ENCODE peak calls at places on chromosomes 12 and 14, in eight cellular contexts. One of them, this sample, is unnamed.

GRCh38 chr12:41681898-41682297 is 462.8 kb downstream of the GXYLT1 start:
- DNase-seq in RWPE1: no peak
- DNase-seq in CD4-positive, alpha-beta T cell: no peak
- DNase-seq in natural killer cell: no peak
- DNase-seq in epithelial cell of esophagus: no peak
- DNase-seq in heart right ventricle: no peak
- DNase-seq in cardiac fibroblast: no peak
- DNase-seq in MM.1S: no peak
- DNase-seq in this sample: no peak

GRCh38 chr14:75969891-75970290 is 11.9 kb downstream of the TGFB3 start:
- DNase-seq in MM.1S: no peak
- DNase-seq in cardiac fibroblast: no peak
- DNase-seq in RWPE1: peak
- DNase-seq in epithelial cell of esophagus: peak
- DNase-seq in CD4-positive, alpha-beta T cell: no peak
- DNase-seq in heart right ventricle: no peak
- DNase-seq in natural killer cell: no peak
- DNase-seq in this sample: peak

GRCh38 chr14:55807059-55807499 is 227.1 kb downstream of the KTN1 start:
- DNase-seq in epithelial cell of esophagus: peak
- DNase-seq in MM.1S: peak
- DNase-seq in natural killer cell: peak
- DNase-seq in RWPE1: peak
- DNase-seq in cardiac fibroblast: peak
- DNase-seq in heart right ventricle: peak
- DNase-seq in CD4-positive, alpha-beta T cell: peak
- DNase-seq in this sample: peak

GRCh38 chr12:16458521-16459078 is 111.2 kb downstream of the MGST1 start:
- DNase-seq in MM.1S: no peak
- DNase-seq in RWPE1: no peak
- DNase-seq in heart right ventricle: no peak
- DNase-seq in CD4-positive, alpha-beta T cell: no peak
- DNase-seq in natural killer cell: no peak
- DNase-seq in cardiac fibroblast: no peak
- DNase-seq in epithelial cell of esophagus: no peak
- DNase-seq in this sample: no peak

GRCh38 chr12:26011099-26011498 is 52.6 kb downstream of the RASSF8 start:
- DNase-seq in cardiac fibroblast: peak
- DNase-seq in natural killer cell: no peak
- DNase-seq in RWPE1: no peak
- DNase-seq in epithelial cell of esophagus: peak
- DNase-seq in heart right ventricle: no peak
- DNase-seq in MM.1S: no peak
- DNase-seq in CD4-positive, alpha-beta T cell: no peak
- DNase-seq in this sample: peak

GRCh38 chr12:67650528-67651379 is 2.2 kb downstream of the DYRK2 start:
- DNase-seq in MM.1S: no peak
- DNase-seq in epithelial cell of esophagus: no peak
- DNase-seq in heart right ventricle: no peak
- DNase-seq in natural killer cell: no peak
- DNase-seq in CD4-positive, alpha-beta T cell: no peak
- DNase-seq in cardiac fibroblast: no peak
- DNase-seq in RWPE1: no peak
- DNase-seq in this sample: peak

GRCh38 chr14:74049886-74050495 is 30.8 kb downstream of the BBOF1 start:
- DNase-seq in RWPE1: no peak
- DNase-seq in epithelial cell of esophagus: no peak
- DNase-seq in cardiac fibroblast: no peak
- DNase-seq in heart right ventricle: no peak
- DNase-seq in natural killer cell: no peak
- DNase-seq in CD4-positive, alpha-beta T cell: no peak
- DNase-seq in MM.1S: no peak
- DNase-seq in this sample: no peak

GRCh38 chr12:131824450-131824849 is 3.7 kb upstream of the MMP17 start:
- DNase-seq in CD4-positive, alpha-beta T cell: no peak
- DNase-seq in RWPE1: no peak
- DNase-seq in MM.1S: no peak
- DNase-seq in natural killer cell: no peak
- DNase-seq in heart right ventricle: no peak
- DNase-seq in epithelial cell of esophagus: no peak
- DNase-seq in cardiac fibroblast: no peak
- DNase-seq in this sample: no peak

GRCh38 chr12:50188280-50188781 is 21.2 kb upstream of the CERS5 start:
- DNase-seq in natural killer cell: no peak
- DNase-seq in heart right ventricle: no peak
- DNase-seq in epithelial cell of esophagus: no peak
- DNase-seq in RWPE1: no peak
- DNase-seq in cardiac fibroblast: peak
- DNase-seq in CD4-positive, alpha-beta T cell: no peak
- DNase-seq in MM.1S: no peak
- DNase-seq in this sample: no peak

GRCh38 chr12:89385965-89386537 is 33.8 kb upstream of the DUSP6 start:
- DNase-seq in natural killer cell: no peak
- DNase-seq in epithelial cell of esophagus: no peak
- DNase-seq in CD4-positive, alpha-beta T cell: no peak
- DNase-seq in MM.1S: no peak
- DNase-seq in RWPE1: no peak
- DNase-seq in heart right ventricle: no peak
- DNase-seq in cardiac fibroblast: no peak
- DNase-seq in this sample: no peak

GRCh38 chr12:124884587-124885438 is 21.1 kb upstream of the SCARB1 start:
- DNase-seq in CD4-positive, alpha-beta T cell: no peak
- DNase-seq in natural killer cell: no peak
- DNase-seq in cardiac fibroblast: no peak
- DNase-seq in MM.1S: peak
- DNase-seq in epithelial cell of esophagus: peak
- DNase-seq in RWPE1: no peak
- DNase-seq in heart right ventricle: no peak
- DNase-seq in this sample: no peak

GRCh38 chr12:27345376-27345775 is 12.7 kb downstream of the BMAL2 start:
- DNase-seq in RWPE1: no peak
- DNase-seq in natural killer cell: no peak
- DNase-seq in MM.1S: no peak
- DNase-seq in epithelial cell of esophagus: no peak
- DNase-seq in cardiac fibroblast: no peak
- DNase-seq in CD4-positive, alpha-beta T cell: no peak
- DNase-seq in heart right ventricle: no peak
- DNase-seq in this sample: no peak

GRCh38 chr12:5817246-5817645 is 127.8 kb downstream of the ANO2 start:
- DNase-seq in epithelial cell of esophagus: no peak
- DNase-seq in MM.1S: no peak
- DNase-seq in RWPE1: no peak
- DNase-seq in heart right ventricle: no peak
- DNase-seq in cardiac fibroblast: no peak
- DNase-seq in natural killer cell: no peak
- DNase-seq in CD4-positive, alpha-beta T cell: no peak
- DNase-seq in this sample: no peak

GRCh38 chr12:85441740-85442139 is 161.7 kb downstream of the ALX1 start:
- DNase-seq in RWPE1: peak
- DNase-seq in CD4-positive, alpha-beta T cell: no peak
- DNase-seq in natural killer cell: no peak
- DNase-seq in epithelial cell of esophagus: peak
- DNase-seq in MM.1S: no peak
- DNase-seq in heart right ventricle: no peak
- DNase-seq in cardiac fibroblast: peak
- DNase-seq in this sample: peak

GRCh38 chr14:101965796-101966718 is 1.7 kb downstream of the DYNC1H1 start:
- DNase-seq in CD4-positive, alpha-beta T cell: no peak
- DNase-seq in MM.1S: no peak
- DNase-seq in cardiac fibroblast: peak
- DNase-seq in epithelial cell of esophagus: no peak
- DNase-seq in RWPE1: no peak
- DNase-seq in natural killer cell: no peak
- DNase-seq in heart right ventricle: no peak
- DNase-seq in this sample: peak

GRCh38 chr14:72146241-72146640 is 214.0 kb downstream of the RGS6 start:
- DNase-seq in heart right ventricle: no peak
- DNase-seq in natural killer cell: no peak
- DNase-seq in RWPE1: no peak
- DNase-seq in cardiac fibroblast: no peak
- DNase-seq in epithelial cell of esophagus: no peak
- DNase-seq in CD4-positive, alpha-beta T cell: no peak
- DNase-seq in MM.1S: no peak
- DNase-seq in this sample: no peak

GRCh38 chr14:72141084-72141483 is 208.9 kb downstream of the RGS6 start:
- DNase-seq in RWPE1: no peak
- DNase-seq in CD4-positive, alpha-beta T cell: no peak
- DNase-seq in cardiac fibroblast: no peak
- DNase-seq in heart right ventricle: no peak
- DNase-seq in epithelial cell of esophagus: no peak
- DNase-seq in natural killer cell: no peak
- DNase-seq in MM.1S: no peak
- DNase-seq in this sample: no peak

DNA sequence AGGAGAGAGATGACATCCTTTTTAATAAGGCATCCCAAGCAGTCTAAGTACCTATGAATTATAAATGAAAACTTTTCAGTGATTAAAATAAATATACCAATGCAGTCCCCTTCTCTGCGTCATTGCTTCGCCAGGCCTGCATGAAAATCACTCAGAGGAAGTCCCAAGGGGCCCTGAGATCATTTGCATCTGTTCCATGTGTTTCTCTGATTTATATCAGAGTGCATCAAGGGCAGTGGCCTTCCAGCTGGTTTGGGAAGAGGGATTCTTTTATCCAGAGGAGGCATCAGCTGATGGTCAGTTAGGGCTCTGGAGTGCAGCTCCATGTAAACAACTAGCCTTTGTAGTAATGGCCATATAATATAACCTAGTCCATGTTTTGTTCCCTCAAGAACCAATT is 210.1 kb downstream of the RGS6 start:
- DNase-seq in CD4-positive, alpha-beta T cell: no peak
- DNase-seq in heart right ventricle: no peak
- DNase-seq in MM.1S: no peak
- DNase-seq in RWPE1: no peak
- DNase-seq in natural killer cell: no peak
- DNase-seq in epithelial cell of esophagus: no peak
- DNase-seq in cardiac fibroblast: no peak
- DNase-seq in this sample: no peak
- TF ChIP-seq CTCF in CD4-positive, alpha-beta T cell: no peak
- TF ChIP-seq CTCF in heart right ventricle: no peak
- TF ChIP-seq CTCF in MM.1S: no peak
- TF ChIP-seq CTCF in RWPE1: no peak
- TF ChIP-seq CTCF in natural killer cell: no peak
- TF ChIP-seq CTCF in epithelial cell of esophagus: no peak
- TF ChIP-seq CTCF in cardiac fibroblast: no peak
- TF ChIP-seq CTCF in this sample: no peak

GRCh38 chr14:89399594-89400068 is 17.4 kb downstream of the FOXN3 start:
- DNase-seq in natural killer cell: no peak
- DNase-seq in cardiac fibroblast: peak
- DNase-seq in epithelial cell of esophagus: peak
- DNase-seq in RWPE1: no peak
- DNase-seq in MM.1S: no peak
- DNase-seq in heart right ventricle: no peak
- DNase-seq in CD4-positive, alpha-beta T cell: no peak
- DNase-seq in this sample: no peak
- TF ChIP-seq CTCF in natural killer cell: no peak
- TF ChIP-seq CTCF in cardiac fibroblast: no peak
- TF ChIP-seq CTCF in epithelial cell of esophagus: no peak
- TF ChIP-seq CTCF in RWPE1: no peak
- TF ChIP-seq CTCF in MM.1S: no peak
- TF ChIP-seq CTCF in heart right ventricle: no peak
- TF ChIP-seq CTCF in CD4-positive, alpha-beta T cell: no peak
- TF ChIP-seq CTCF in this sample: no peak

GRCh38 chr14:59424707-59425106 is 40.5 kb downstream of the GPR135 start:
- DNase-seq in RWPE1: no peak
- DNase-seq in epithelial cell of esophagus: no peak
- DNase-seq in heart right ventricle: peak
- DNase-seq in MM.1S: no peak
- DNase-seq in natural killer cell: no peak
- DNase-seq in cardiac fibroblast: peak
- DNase-seq in CD4-positive, alpha-beta T cell: no peak
- DNase-seq in this sample: no peak

GRCh38 chr14:59419383-59419782 is 45.8 kb downstream of the GPR135 start:
- DNase-seq in MM.1S: no peak
- DNase-seq in natural killer cell: no peak
- DNase-seq in heart right ventricle: no peak
- DNase-seq in cardiac fibroblast: peak
- DNase-seq in RWPE1: no peak
- DNase-seq in CD4-positive, alpha-beta T cell: no peak
- DNase-seq in epithelial cell of esophagus: no peak
- DNase-seq in this sample: no peak

GRCh38 chr14:59417301-59417700 is 47.9 kb downstream of the GPR135 start:
- DNase-seq in cardiac fibroblast: no peak
- DNase-seq in heart right ventricle: no peak
- DNase-seq in epithelial cell of esophagus: no peak
- DNase-seq in natural killer cell: no peak
- DNase-seq in RWPE1: no peak
- DNase-seq in MM.1S: no peak
- DNase-seq in CD4-positive, alpha-beta T cell: no peak
- DNase-seq in this sample: no peak

GRCh38 chr14:59425322-59425945 is 39.7 kb downstream of the GPR135 start:
- DNase-seq in heart right ventricle: no peak
- DNase-seq in cardiac fibroblast: peak
- DNase-seq in CD4-positive, alpha-beta T cell: no peak
- DNase-seq in epithelial cell of esophagus: no peak
- DNase-seq in natural killer cell: no peak
- DNase-seq in MM.1S: no peak
- DNase-seq in RWPE1: no peak
- DNase-seq in this sample: no peak

DNA sequence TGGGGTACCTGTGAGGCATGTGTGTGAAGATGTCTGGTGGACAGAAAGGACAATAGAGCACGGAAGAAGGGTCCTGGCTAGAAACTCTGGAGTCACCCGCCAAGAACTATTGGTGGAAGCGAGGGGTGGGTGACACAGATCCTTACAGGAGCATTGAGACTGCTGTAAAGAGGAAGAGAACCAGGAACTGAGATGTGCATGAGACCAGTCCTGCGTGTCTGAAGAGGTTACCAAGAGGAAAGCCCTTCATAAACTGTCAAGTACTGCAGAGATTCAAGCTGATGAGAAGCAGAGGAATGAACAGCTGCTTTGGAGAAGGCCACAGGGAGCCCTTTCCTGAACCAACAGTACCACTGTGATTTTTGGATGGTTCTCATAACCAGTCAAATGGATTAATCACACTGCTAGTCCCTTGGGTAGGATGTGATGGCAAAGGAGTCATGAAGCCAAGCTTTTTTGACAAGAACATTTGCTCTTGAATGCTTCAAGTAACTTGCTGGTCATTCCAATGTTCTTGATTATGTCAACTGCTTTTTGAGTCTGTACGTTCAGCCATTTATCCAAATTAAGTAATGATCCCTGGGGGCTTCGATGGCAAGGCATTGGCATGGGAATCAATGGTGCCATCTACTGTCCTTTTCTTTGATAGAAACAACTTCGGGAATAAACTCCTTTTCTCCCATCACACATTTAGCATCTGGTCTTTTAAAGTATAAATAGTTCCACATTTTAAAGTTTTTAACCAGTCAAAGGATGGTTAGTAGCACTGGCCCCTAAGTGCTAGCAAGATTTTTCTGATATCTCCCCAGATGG is 42.9 kb downstream of the GPR135 start:
- DNase-seq in natural killer cell: no peak
- DNase-seq in heart right ventricle: no peak
- DNase-seq in cardiac fibroblast: no peak
- DNase-seq in CD4-positive, alpha-beta T cell: no peak
- DNase-seq in epithelial cell of esophagus: no peak
- DNase-seq in MM.1S: no peak
- DNase-seq in RWPE1: no peak
- DNase-seq in this sample: no peak
- TF ChIP-seq CTCF in natural killer cell: no peak
- TF ChIP-seq CTCF in heart right ventricle: peak
- TF ChIP-seq CTCF in cardiac fibroblast: peak
- TF ChIP-seq CTCF in CD4-positive, alpha-beta T cell: no peak
- TF ChIP-seq CTCF in epithelial cell of esophagus: no peak
- TF ChIP-seq CTCF in MM.1S: peak
- TF ChIP-seq CTCF in RWPE1: no peak
- TF ChIP-seq CTCF in this sample: peak

GRCh38 chr14:71397371-71397770 is 490.1 kb downstream of the PCNX1 start:
- DNase-seq in CD4-positive, alpha-beta T cell: no peak
- DNase-seq in MM.1S: no peak
- DNase-seq in cardiac fibroblast: no peak
- DNase-seq in heart right ventricle: no peak
- DNase-seq in natural killer cell: no peak
- DNase-seq in epithelial cell of esophagus: no peak
- DNase-seq in RWPE1: no peak
- DNase-seq in this sample: no peak
- TF ChIP-seq CTCF in CD4-positive, alpha-beta T cell: no peak
- TF ChIP-seq CTCF in MM.1S: no peak
- TF ChIP-seq CTCF in cardiac fibroblast: no peak
- TF ChIP-seq CTCF in heart right ventricle: no peak
- TF ChIP-seq CTCF in natural killer cell: no peak
- TF ChIP-seq CTCF in epithelial cell of esophagus: no peak
- TF ChIP-seq CTCF in RWPE1: no peak
- TF ChIP-seq CTCF in this sample: no peak

This sample was measured in MCF 10A.